ENCODE peak calls at places on chromosomes 6 and 20, in seven cellular contexts. D, M, S, C, U, Y and X are unnamed samples.

GRCh38 chr20:31811796-31812728 is 7.1 kb upstream of the MYLK2 start:
- DNase-seq in D (no peak), U (no peak), S (no peak), Y (peak), C (no peak), M (no peak), X (no peak)

GRCh38 chr6:170144952-170145587 is 145.8 kb downstream of the DLL1 start:
- DNase-seq in C (no peak), U (no peak), M (no peak), D (no peak), Y (no peak), S (no peak), X (no peak)

GRCh38 chr20:58389324-58389967 is 417 bp downstream of the VAPB start:
- DNase-seq in M (peak), U (no peak), C (no peak), S (peak), Y (peak), D (no peak), X (peak)

GRCh38 chr6:7121704-7122241 is 14.0 kb downstream of the RREB1 start:
- DNase-seq in Y (no peak), S (no peak), D (no peak), U (no peak), M (no peak), C (no peak), X (no peak)

GRCh38 chr6:107769053-107769658 is 55.0 kb downstream of the SCML4 start:
- DNase-seq in C (no peak), M (no peak), D (no peak), Y (no peak), S (peak), U (no peak), X (no peak)

GRCh38 chr6:6494677-6495076 is 93.8 kb upstream of the LY86 start:
- DNase-seq in M (peak), C (peak), Y (peak), U (peak), S (peak), D (peak), X (peak)

GRCh38 chr6:90780141-90780540 is 193.3 kb upstream of the MAP3K7 start:
- DNase-seq in C (no peak), M (no peak), D (no peak), S (no peak), U (no peak), Y (no peak), X (no peak)

GRCh38 chr6:145036848-145037567 is 698.3 kb downstream of the EPM2A start:
- DNase-seq in M (peak), D (no peak), Y (no peak), S (no peak), U (no peak), C (no peak), X (no peak)

GRCh38 chr6:103409475-103409874 is 1450.2 kb downstream of the HACE1 start:
- DNase-seq in Y (no peak), C (no peak), U (no peak), D (no peak), M (no peak), S (no peak), X (no peak)

GRCh38 chr20:60572991-60573390 is 614.8 kb downstream of the CDH26 start:
- DNase-seq in C (no peak), D (no peak), U (no peak), Y (no peak), S (no peak), M (no peak), X (no peak)

GRCh38 chr20:61120595-61121515 is 131.2 kb upstream of the CDH4 start:
- DNase-seq in S (peak), D (peak), U (no peak), M (no peak), Y (no peak), C (no peak), X (no peak)

GRCh38 chr6:105791569-105792318 is 294.4 kb upstream of the PRDM1 start:
- DNase-seq in S (no peak), C (no peak), Y (no peak), D (no peak), M (no peak), U (no peak), X (no peak)

GRCh38 chr6:3026811-3027626 is 27.3 kb downstream of the NQO2 start:
- DNase-seq in S (no peak), C (no peak), Y (peak), U (peak), M (no peak), D (no peak), X (no peak)

GRCh38 chr6:139965393-139965792 is 590.9 kb upstream of the CITED2 start:
- DNase-seq in Y (no peak), M (no peak), S (no peak), C (no peak), U (no peak), D (no peak), X (no peak)

GRCh38 chr6:97023982-97024381 is 99.5 kb downstream of the KLHL32 start:
- DNase-seq in D (no peak), M (peak), C (no peak), S (no peak), U (no peak), Y (no peak), X (no peak)

GRCh38 chr6:1636971-1637871 is 27.5 kb downstream of the FOXC1 start:
- DNase-seq in D (no peak), S (no peak), Y (no peak), U (no peak), M (no peak), C (no peak), X (no peak)

GRCh38 chr6:13725570-13725969 is 13.9 kb upstream of the RANBP9 start:
- DNase-seq in M (no peak), C (peak), D (no peak), S (no peak), U (no peak), Y (no peak), X (peak)

GRCh38 chr6:130107710-130108109 is 89.3 kb downstream of the L3MBTL3 start:
- DNase-seq in C (no peak), S (no peak), D (no peak), M (no peak), Y (no peak), U (no peak), X (no peak)

GRCh38 chr20:53038328-53038727 is 66.2 kb downstream of the TSHZ2 start:
- DNase-seq in Y (no peak), D (no peak), C (no peak), M (no peak), U (no peak), S (no peak), X (no peak)

GRCh38 chr20:53037621-53038020 is 65.5 kb downstream of the TSHZ2 start:
- DNase-seq in S (no peak), Y (no peak), D (no peak), U (no peak), M (no peak), C (no peak), X (no peak)

GRCh38 chr20:53044296-53044695 is 72.1 kb downstream of the TSHZ2 start:
- DNase-seq in C (no peak), Y (no peak), D (no peak), S (no peak), M (no peak), U (no peak), X (no peak)

GRCh38 chr20:53036992-53037391 is 64.8 kb downstream of the TSHZ2 start:
- DNase-seq in M (no peak), C (no peak), S (no peak), Y (no peak), D (no peak), U (no peak), X (no peak)

GRCh38 chr20:53040678-53041674 is 68.8 kb downstream of the TSHZ2 start:
- DNase-seq in Y (no peak), M (no peak), U (no peak), S (no peak), C (no peak), D (no peak), X (no peak)
- TF ChIP-seq JUND in Y (no peak), M (no peak), U (no peak), S (no peak), C (no peak), D (no peak), X (no peak)

DNA sequence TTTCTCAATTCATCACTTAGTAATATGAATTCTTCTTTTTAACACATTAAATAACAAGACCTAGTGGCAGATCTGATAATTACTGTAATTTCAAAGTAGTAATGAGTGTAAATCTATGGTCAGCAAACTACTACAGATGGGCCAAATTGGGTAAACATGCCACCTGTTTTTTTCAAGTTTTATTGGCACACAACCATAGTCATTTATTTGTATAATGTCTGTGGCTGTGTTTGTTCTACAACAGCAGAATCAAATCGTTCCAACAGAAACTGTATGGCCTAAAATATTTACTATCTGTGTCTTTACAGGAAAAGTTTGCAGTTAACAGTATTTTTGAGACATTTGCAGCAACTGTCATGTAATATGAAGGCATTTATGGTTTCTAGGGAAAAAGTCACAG is 86.1 kb upstream of the EYA2 start:
- DNase-seq in S (no peak), C (no peak), D (no peak), Y (no peak), M (no peak), U (no peak), X (peak)
- TF ChIP-seq JUND in S (no peak), C (no peak), D (no peak), Y (no peak), M (no peak), U (no peak), X (no peak)

GRCh38 chr6:11093065-11093590 is 506 bp upstream of the SMIM13 start:
- DNase-seq in D (no peak), C (no peak), Y (no peak), U (no peak), S (no peak), M (no peak), X (no peak)
- TF ChIP-seq JUND in D (no peak), C (no peak), Y (no peak), U (no peak), S (no peak), M (no peak), X (no peak)

GRCh38 chr20:1273366-1273765 is 7.3 kb downstream of the SNPH start:
- DNase-seq in S (no peak), Y (no peak), U (no peak), C (no peak), M (no peak), D (no peak), X (no peak)
- TF ChIP-seq JUND in S (no peak), Y (no peak), U (no peak), C (no peak), M (no peak), D (no peak), X (no peak)

DNA sequence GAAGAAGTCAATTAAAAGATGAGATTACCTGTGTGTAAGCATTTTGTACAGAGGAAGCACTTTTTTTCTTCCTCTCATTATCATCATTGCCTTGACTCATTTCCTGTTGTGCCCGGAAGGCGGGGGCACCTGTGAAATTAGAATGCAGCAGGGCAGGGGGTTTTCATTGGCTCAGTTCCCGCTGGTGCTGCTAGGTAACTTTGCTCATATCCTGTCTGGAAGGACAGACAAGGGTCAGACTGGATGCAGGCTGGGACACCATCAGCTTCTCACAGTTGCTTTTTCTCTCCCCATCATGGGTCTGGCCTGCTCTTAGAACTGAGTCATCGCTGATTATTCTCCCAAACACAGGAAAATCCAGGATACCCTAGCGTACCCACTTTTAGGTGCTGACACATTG is 195.9 kb upstream of the SASH1 start:
- DNase-seq in S (no peak), D (peak), Y (no peak), U (no peak), M (no peak), C (peak), X (no peak)
- TF ChIP-seq JUND in S (no peak), D (no peak), Y (no peak), U (no peak), M (peak), C (no peak), X (no peak)